ENCODE peak calls at places on chromosomes 6 and 20, in nine cellular contexts. J, N, T, G, D, E, R, Q and Y are unnamed samples.

GRCh38 chr6:3619201-3619600 is 132.3 kb downstream of the PXDC1 start:
- DNase-seq in J (no peak), N (no peak), T (no peak), G (no peak), D (no peak), E (no peak), R (no peak), Q (no peak), Y (no peak)

GRCh38 chr20:2873010-2873746 is at the start of gene PTPRA:
- DNase-seq in J (peak), N (peak), T (peak), G (peak), D (peak), E (peak), R (peak), Q (peak), Y (peak)

GRCh38 chr20:41395669-41396664 is 29.3 kb upstream of the EMILIN3 start:
- DNase-seq in J (no peak), N (no peak), T (no peak), G (no peak), D (no peak), E (no peak), R (no peak), Q (no peak), Y (no peak)

GRCh38 chr6:75893776-75894152 is 144.7 kb downstream of the MYO6 start:
- DNase-seq in J (no peak), N (no peak), T (no peak), G (no peak), D (no peak), E (no peak), R (no peak), Q (no peak), Y (no peak)

GRCh38 chr6:29845405-29846006 is 17.9 kb downstream of the HLA-G start:
- DNase-seq in J (no peak), N (peak), T (no peak), G (no peak), D (no peak), E (no peak), R (peak), Q (no peak), Y (peak)

GRCh38 chr20:25296094-25297093 is 48.5 kb downstream of the PYGB start:
- DNase-seq in J (no peak), N (peak), T (no peak), G (no peak), D (no peak), E (peak), R (peak), Q (no peak), Y (no peak)

GRCh38 chr20:36917943-36918342 is 33.6 kb downstream of the SAMHD1 start:
- DNase-seq in J (no peak), N (no peak), T (no peak), G (no peak), D (no peak), E (no peak), R (no peak), Q (no peak), Y (no peak)

GRCh38 chr6:125300992-125301434 is 754 bp downstream of the HDDC2 start:
- DNase-seq in J (no peak), N (no peak), T (no peak), G (no peak), D (no peak), E (no peak), R (no peak), Q (no peak), Y (peak)

DNA sequence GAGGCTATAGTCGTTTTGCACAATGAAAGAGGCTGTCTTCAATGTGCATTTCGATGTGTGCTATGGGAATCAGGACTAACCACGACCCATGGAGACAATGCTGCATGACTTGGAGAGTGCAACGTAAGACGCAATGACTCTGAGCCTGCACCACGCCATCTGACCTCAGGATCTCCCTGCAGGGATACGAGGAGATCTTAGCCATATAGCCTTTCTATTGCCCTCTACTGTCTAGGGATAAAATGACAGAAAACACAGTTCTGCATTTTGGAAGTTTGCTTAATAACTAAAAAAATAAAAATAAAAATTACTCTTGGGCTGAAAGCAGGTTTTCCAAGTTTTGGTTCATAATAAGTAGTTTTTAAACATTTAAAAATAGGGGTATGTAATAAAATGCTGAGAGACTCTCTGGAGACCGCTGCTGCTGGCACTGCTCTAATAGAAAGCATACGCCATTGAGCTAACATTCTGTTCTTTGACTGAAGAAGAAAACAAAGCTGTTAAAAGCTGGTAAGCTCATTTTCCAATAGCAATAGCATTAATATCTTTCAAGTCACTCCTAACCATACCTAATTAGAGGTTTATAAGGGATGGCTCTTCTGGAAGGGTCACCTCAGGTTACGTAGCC is 87.2 kb downstream of the PDE7B start:
- DNase-seq in J (peak), N (no peak), T (no peak), G (no peak), D (no peak), E (no peak), R (no peak), Q (peak), Y (no peak)
- TF ChIP-seq CTCF in J (peak), N (peak), T (peak), G (peak), D (no peak), E (peak), R (peak), Q (peak), Y (no peak)

GRCh38 chr6:150883521-150883920 is 18.0 kb downstream of the MTHFD1L start:
- DNase-seq in J (no peak), N (no peak), T (no peak), G (no peak), D (no peak), E (no peak), R (no peak), Q (no peak), Y (no peak)
- H3K27ac ChIP-seq in J (no peak), N (no peak), T (no peak), G (no peak), D (no peak), E (peak), R (no peak), Q (peak), Y (no peak)

DNA sequence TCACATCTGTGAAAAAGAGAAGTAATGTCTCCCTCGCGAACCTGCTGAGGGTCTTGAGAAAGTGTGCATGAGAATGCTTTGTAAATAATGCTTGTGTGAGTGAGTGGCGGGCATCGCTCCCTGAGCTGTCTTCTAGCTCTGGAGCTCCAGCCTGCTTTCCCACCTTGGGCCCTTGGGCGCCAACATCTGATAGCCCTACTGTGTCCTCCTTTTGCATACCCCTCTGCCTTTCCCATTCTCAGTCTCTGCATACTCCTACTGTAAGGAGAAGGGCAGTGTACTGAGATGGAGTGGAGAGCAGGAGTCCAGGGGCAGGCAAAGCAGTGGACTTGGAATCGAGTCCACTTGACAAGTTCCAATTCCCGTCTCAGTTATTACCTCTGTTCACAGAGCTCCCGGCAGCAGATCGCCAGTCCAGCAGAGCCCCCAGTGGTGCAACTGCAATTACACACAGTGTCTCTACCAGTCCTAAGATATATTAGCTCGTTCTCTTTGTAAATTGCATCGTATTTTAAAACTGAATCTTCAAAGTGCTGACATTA is 855 bp upstream of the NCR2 start:
- DNase-seq in J (no peak), N (no peak), T (no peak), G (no peak), D (no peak), E (no peak), R (no peak), Q (no peak), Y (no peak)
- TF ChIP-seq CTCF in J (no peak), N (peak), T (no peak), G (peak), D (no peak), E (peak), R (no peak), Q (no peak), Y (no peak)

GRCh38 chr20:32358632-32358882 is 426 bp downstream of the ASXL1 start:
- DNase-seq in J (no peak), N (no peak), T (no peak), G (no peak), D (no peak), E (no peak), R (no peak), Q (no peak), Y (no peak)
- H3K27ac ChIP-seq in J (peak), N (peak), T (peak), G (peak), D (peak), E (peak), R (peak), Q (peak), Y (peak)

DNA sequence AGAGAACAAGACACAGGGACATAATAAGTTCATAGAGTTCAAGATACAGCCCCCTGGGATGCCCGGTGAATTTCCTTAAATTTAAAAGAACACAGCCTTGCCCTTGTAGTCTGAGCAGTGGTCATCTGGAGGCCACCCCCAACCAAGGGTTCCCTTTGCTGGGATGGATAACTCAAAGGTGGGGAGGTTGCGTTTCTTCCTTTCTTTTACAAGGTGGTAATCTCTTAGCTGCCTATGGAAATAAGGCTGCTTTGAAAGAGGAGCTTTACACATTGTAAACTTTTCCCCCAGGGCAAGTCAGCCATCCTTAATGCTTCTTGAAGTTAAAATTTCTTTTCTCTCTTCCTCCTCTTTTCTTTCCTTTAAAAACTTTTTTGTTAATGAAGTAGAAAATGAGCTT is 71.2 kb upstream of the PRDM1 start:
- DNase-seq in J (no peak), N (no peak), T (no peak), G (no peak), D (no peak), E (no peak), R (no peak), Q (no peak), Y (no peak)
- TF ChIP-seq CTCF in J (no peak), N (no peak), T (no peak), G (no peak), D (no peak), E (no peak), R (no peak), Q (no peak), Y (no peak)

GRCh38 chr6:157714153-157714490 is 108.9 kb upstream of the SNX9 start:
- DNase-seq in J (no peak), N (no peak), T (no peak), G (no peak), D (no peak), E (peak), R (no peak), Q (no peak), Y (no peak)
- H3K27ac ChIP-seq in J (peak), N (no peak), T (no peak), G (no peak), D (no peak), E (peak), R (no peak), Q (peak), Y (peak)